ENCODE peak calls at places on chromosomes 11 and 22, in seven cellular contexts. One of them, this sample, is unnamed.
A peak's percentile ranks its signal among the peaks of the same experiment; 100 is the strongest.

GRCh38 chr22:45889539-45890350 is 87.2 kb downstream of the WNT7B start:
- DNase-seq in astrocyte of the spinal cord: peak; percentile 24
- DNase-seq in HT-29: no peak
- DNase-seq in activated T-helper 1 cell treated with anti-CD3 and anti-CD28 coated beads, Interleukin-12 subunit alpha, Interleukin-12 subunit beta, Interleukin-2, Interleukin-4 antibody, amounts not matched to agents 30 ng/mL and 10 ng/mL and 1 ng/mL, durations not matched to agents 14 hours and 24 hours and 36 hours: no peak
- DNase-seq in iris pigment epithelial cell: peak; percentile 36
- DNase-seq in GM04504: no peak
- DNase-seq in cardiac fibroblast: peak; percentile 29
- DNase-seq in this sample: no peak

GRCh38 chr11:67630943-67631331 is 1.2 kb upstream of the NUDT8 start:
- DNase-seq in astrocyte of the spinal cord: no peak
- DNase-seq in HT-29: no peak
- DNase-seq in activated T-helper 1 cell treated with anti-CD3 and anti-CD28 coated beads, Interleukin-12 subunit alpha, Interleukin-12 subunit beta, Interleukin-2, Interleukin-4 antibody, amounts not matched to agents 30 ng/mL and 10 ng/mL and 1 ng/mL, durations not matched to agents 14 hours and 24 hours and 36 hours: no peak
- DNase-seq in iris pigment epithelial cell: no peak
- DNase-seq in GM04504: no peak
- DNase-seq in cardiac fibroblast: no peak
- DNase-seq in this sample: no peak

GRCh38 chr11:111735262-111736116 is 30.7 kb downstream of the PPP2R1B start:
- DNase-seq in astrocyte of the spinal cord: peak; percentile 99
- DNase-seq in HT-29: peak; percentile 78
- DNase-seq in activated T-helper 1 cell treated with anti-CD3 and anti-CD28 coated beads, Interleukin-12 subunit alpha, Interleukin-12 subunit beta, Interleukin-2, Interleukin-4 antibody, amounts not matched to agents 30 ng/mL and 10 ng/mL and 1 ng/mL, durations not matched to agents 14 hours and 24 hours and 36 hours: no peak
- DNase-seq in iris pigment epithelial cell: peak; percentile 98
- DNase-seq in GM04504: peak; percentile 98
- DNase-seq in cardiac fibroblast: peak; percentile 99
- DNase-seq in this sample: no peak

GRCh38 chr11:9571071-9571765 is 2.3 kb upstream of the WEE1 start:
- DNase-seq in astrocyte of the spinal cord: no peak
- DNase-seq in HT-29: no peak
- DNase-seq in activated T-helper 1 cell treated with anti-CD3 and anti-CD28 coated beads, Interleukin-12 subunit alpha, Interleukin-12 subunit beta, Interleukin-2, Interleukin-4 antibody, amounts not matched to agents 30 ng/mL and 10 ng/mL and 1 ng/mL, durations not matched to agents 14 hours and 24 hours and 36 hours: no peak
- DNase-seq in iris pigment epithelial cell: no peak
- DNase-seq in GM04504: no peak
- DNase-seq in cardiac fibroblast: no peak
- DNase-seq in this sample: no peak

GRCh38 chr11:17406082-17406817 is 17.8 kb upstream of the KCNJ11 start:
- DNase-seq in astrocyte of the spinal cord: no peak
- DNase-seq in HT-29: no peak
- DNase-seq in activated T-helper 1 cell treated with anti-CD3 and anti-CD28 coated beads, Interleukin-12 subunit alpha, Interleukin-12 subunit beta, Interleukin-2, Interleukin-4 antibody, amounts not matched to agents 30 ng/mL and 10 ng/mL and 1 ng/mL, durations not matched to agents 14 hours and 24 hours and 36 hours: no peak
- DNase-seq in iris pigment epithelial cell: no peak
- DNase-seq in GM04504: no peak
- DNase-seq in cardiac fibroblast: no peak
- DNase-seq in this sample: no peak

GRCh38 chr11:32162906-32163305 is 72.0 kb downstream of the RCN1 start:
- DNase-seq in astrocyte of the spinal cord: no peak
- DNase-seq in HT-29: no peak
- DNase-seq in activated T-helper 1 cell treated with anti-CD3 and anti-CD28 coated beads, Interleukin-12 subunit alpha, Interleukin-12 subunit beta, Interleukin-2, Interleukin-4 antibody, amounts not matched to agents 30 ng/mL and 10 ng/mL and 1 ng/mL, durations not matched to agents 14 hours and 24 hours and 36 hours: no peak
- DNase-seq in iris pigment epithelial cell: no peak
- DNase-seq in GM04504: no peak
- DNase-seq in cardiac fibroblast: no peak
- DNase-seq in this sample: no peak

GRCh38 chr11:75577198-75577597 is 15.1 kb downstream of the SERPINH1 start:
- DNase-seq in astrocyte of the spinal cord: no peak
- DNase-seq in HT-29: peak; percentile 55
- DNase-seq in activated T-helper 1 cell treated with anti-CD3 and anti-CD28 coated beads, Interleukin-12 subunit alpha, Interleukin-12 subunit beta, Interleukin-2, Interleukin-4 antibody, amounts not matched to agents 30 ng/mL and 10 ng/mL and 1 ng/mL, durations not matched to agents 14 hours and 24 hours and 36 hours: no peak
- DNase-seq in iris pigment epithelial cell: no peak
- DNase-seq in GM04504: no peak
- DNase-seq in cardiac fibroblast: peak; percentile 48
- DNase-seq in this sample: peak; percentile 60

GRCh38 chr22:26464312-26464711 is 19.3 kb downstream of the HPS4 start:
- DNase-seq in astrocyte of the spinal cord: no peak
- DNase-seq in HT-29: no peak
- DNase-seq in activated T-helper 1 cell treated with anti-CD3 and anti-CD28 coated beads, Interleukin-12 subunit alpha, Interleukin-12 subunit beta, Interleukin-2, Interleukin-4 antibody, amounts not matched to agents 30 ng/mL and 10 ng/mL and 1 ng/mL, durations not matched to agents 14 hours and 24 hours and 36 hours: no peak
- DNase-seq in iris pigment epithelial cell: no peak
- DNase-seq in GM04504: peak; percentile 81
- DNase-seq in cardiac fibroblast: no peak
- DNase-seq in this sample: no peak

GRCh38 chr11:100869328-100869727 is 182.2 kb downstream of the ARHGAP42 start:
- DNase-seq in astrocyte of the spinal cord: no peak
- DNase-seq in HT-29: no peak
- DNase-seq in activated T-helper 1 cell treated with anti-CD3 and anti-CD28 coated beads, Interleukin-12 subunit alpha, Interleukin-12 subunit beta, Interleukin-2, Interleukin-4 antibody, amounts not matched to agents 30 ng/mL and 10 ng/mL and 1 ng/mL, durations not matched to agents 14 hours and 24 hours and 36 hours: no peak
- DNase-seq in iris pigment epithelial cell: no peak
- DNase-seq in GM04504: no peak
- DNase-seq in cardiac fibroblast: no peak
- DNase-seq in this sample: no peak

GRCh38 chr11:90840071-90840470 is 617.2 kb upstream of the CHORDC1 start:
- DNase-seq in astrocyte of the spinal cord: no peak
- DNase-seq in HT-29: peak; percentile 65
- DNase-seq in activated T-helper 1 cell treated with anti-CD3 and anti-CD28 coated beads, Interleukin-12 subunit alpha, Interleukin-12 subunit beta, Interleukin-2, Interleukin-4 antibody, amounts not matched to agents 30 ng/mL and 10 ng/mL and 1 ng/mL, durations not matched to agents 14 hours and 24 hours and 36 hours: no peak
- DNase-seq in iris pigment epithelial cell: no peak
- DNase-seq in GM04504: no peak
- DNase-seq in cardiac fibroblast: no peak
- DNase-seq in this sample: no peak

GRCh38 chr11:6657346-6657745 is 1.7 kb upstream of the DCHS1 start:
- DNase-seq in astrocyte of the spinal cord: peak; percentile 18
- DNase-seq in HT-29: no peak
- DNase-seq in activated T-helper 1 cell treated with anti-CD3 and anti-CD28 coated beads, Interleukin-12 subunit alpha, Interleukin-12 subunit beta, Interleukin-2, Interleukin-4 antibody, amounts not matched to agents 30 ng/mL and 10 ng/mL and 1 ng/mL, durations not matched to agents 14 hours and 24 hours and 36 hours: no peak
- DNase-seq in iris pigment epithelial cell: peak; percentile 11
- DNase-seq in GM04504: no peak
- DNase-seq in cardiac fibroblast: no peak
- DNase-seq in this sample: no peak

GRCh38 chr11:60899021-60899936 is 7.1 kb downstream of the PRPF19 start:
- DNase-seq in astrocyte of the spinal cord: peak; percentile 71
- DNase-seq in HT-29: peak; percentile 86
- DNase-seq in activated T-helper 1 cell treated with anti-CD3 and anti-CD28 coated beads, Interleukin-12 subunit alpha, Interleukin-12 subunit beta, Interleukin-2, Interleukin-4 antibody, amounts not matched to agents 30 ng/mL and 10 ng/mL and 1 ng/mL, durations not matched to agents 14 hours and 24 hours and 36 hours: no peak
- DNase-seq in iris pigment epithelial cell: peak; percentile 71
- DNase-seq in GM04504: no peak
- DNase-seq in cardiac fibroblast: peak; percentile 82
- DNase-seq in this sample: peak; percentile 50

GRCh38 chr11:34653031-34653430 is 32.1 kb downstream of the EHF start:
- DNase-seq in astrocyte of the spinal cord: no peak
- DNase-seq in HT-29: no peak
- DNase-seq in activated T-helper 1 cell treated with anti-CD3 and anti-CD28 coated beads, Interleukin-12 subunit alpha, Interleukin-12 subunit beta, Interleukin-2, Interleukin-4 antibody, amounts not matched to agents 30 ng/mL and 10 ng/mL and 1 ng/mL, durations not matched to agents 14 hours and 24 hours and 36 hours: no peak
- DNase-seq in iris pigment epithelial cell: no peak
- DNase-seq in GM04504: no peak
- DNase-seq in cardiac fibroblast: no peak
- DNase-seq in this sample: no peak

GRCh38 chr11:67441082-67441683 is 2.1 kb downstream of the CORO1B start:
- DNase-seq in astrocyte of the spinal cord: no peak
- DNase-seq in HT-29: no peak
- DNase-seq in activated T-helper 1 cell treated with anti-CD3 and anti-CD28 coated beads, Interleukin-12 subunit alpha, Interleukin-12 subunit beta, Interleukin-2, Interleukin-4 antibody, amounts not matched to agents 30 ng/mL and 10 ng/mL and 1 ng/mL, durations not matched to agents 14 hours and 24 hours and 36 hours: no peak
- DNase-seq in iris pigment epithelial cell: no peak
- DNase-seq in GM04504: no peak
- DNase-seq in cardiac fibroblast: no peak
- DNase-seq in this sample: no peak

GRCh38 chr11:124832571-124832970 is 32.4 kb upstream of the MSANTD2 start:
- DNase-seq in astrocyte of the spinal cord: no peak
- DNase-seq in HT-29: peak; percentile 59
- DNase-seq in activated T-helper 1 cell treated with anti-CD3 and anti-CD28 coated beads, Interleukin-12 subunit alpha, Interleukin-12 subunit beta, Interleukin-2, Interleukin-4 antibody, amounts not matched to agents 30 ng/mL and 10 ng/mL and 1 ng/mL, durations not matched to agents 14 hours and 24 hours and 36 hours: no peak
- DNase-seq in iris pigment epithelial cell: no peak
- DNase-seq in GM04504: no peak
- DNase-seq in cardiac fibroblast: no peak
- DNase-seq in this sample: no peak

GRCh38 chr11:114448749-114449484 is 9.7 kb downstream of the REXO2 start:
- DNase-seq in astrocyte of the spinal cord: no peak
- DNase-seq in HT-29: no peak
- DNase-seq in activated T-helper 1 cell treated with anti-CD3 and anti-CD28 coated beads, Interleukin-12 subunit alpha, Interleukin-12 subunit beta, Interleukin-2, Interleukin-4 antibody, amounts not matched to agents 30 ng/mL and 10 ng/mL and 1 ng/mL, durations not matched to agents 14 hours and 24 hours and 36 hours: no peak
- DNase-seq in iris pigment epithelial cell: peak; percentile 80
- DNase-seq in GM04504: no peak
- DNase-seq in cardiac fibroblast: peak; percentile 40
- DNase-seq in this sample: no peak

GRCh38 chr11:76671626-76672309 is 1.2 kb upstream of the LRRC32 start:
- DNase-seq in astrocyte of the spinal cord: no peak
- DNase-seq in HT-29: no peak
- DNase-seq in activated T-helper 1 cell treated with anti-CD3 and anti-CD28 coated beads, Interleukin-12 subunit alpha, Interleukin-12 subunit beta, Interleukin-2, Interleukin-4 antibody, amounts not matched to agents 30 ng/mL and 10 ng/mL and 1 ng/mL, durations not matched to agents 14 hours and 24 hours and 36 hours: no peak
- DNase-seq in iris pigment epithelial cell: no peak
- DNase-seq in GM04504: no peak
- DNase-seq in cardiac fibroblast: no peak
- DNase-seq in this sample: no peak

GRCh38 chr11:86575208-86575855 is 97.1 kb downstream of the ME3 start:
- DNase-seq in astrocyte of the spinal cord: peak; percentile 89
- DNase-seq in HT-29: no peak
- DNase-seq in activated T-helper 1 cell treated with anti-CD3 and anti-CD28 coated beads, Interleukin-12 subunit alpha, Interleukin-12 subunit beta, Interleukin-2, Interleukin-4 antibody, amounts not matched to agents 30 ng/mL and 10 ng/mL and 1 ng/mL, durations not matched to agents 14 hours and 24 hours and 36 hours: no peak
- DNase-seq in iris pigment epithelial cell: peak; percentile 89
- DNase-seq in GM04504: no peak
- DNase-seq in cardiac fibroblast: peak; percentile 86
- DNase-seq in this sample: no peak

GRCh38 chr11:57458410-57459111 is 1.8 kb upstream of the RTN4RL2 start:
- DNase-seq in astrocyte of the spinal cord: no peak
- DNase-seq in HT-29: peak; percentile 53
- DNase-seq in activated T-helper 1 cell treated with anti-CD3 and anti-CD28 coated beads, Interleukin-12 subunit alpha, Interleukin-12 subunit beta, Interleukin-2, Interleukin-4 antibody, amounts not matched to agents 30 ng/mL and 10 ng/mL and 1 ng/mL, durations not matched to agents 14 hours and 24 hours and 36 hours: no peak
- DNase-seq in iris pigment epithelial cell: no peak
- DNase-seq in GM04504: no peak
- DNase-seq in cardiac fibroblast: peak; percentile 29
- DNase-seq in this sample: peak; percentile 60

GRCh38 chr22:35835998-35836691 is 118.5 kb downstream of the APOL5 start:
- DNase-seq in astrocyte of the spinal cord: peak; percentile 86
- DNase-seq in HT-29: peak; percentile 64
- DNase-seq in activated T-helper 1 cell treated with anti-CD3 and anti-CD28 coated beads, Interleukin-12 subunit alpha, Interleukin-12 subunit beta, Interleukin-2, Interleukin-4 antibody, amounts not matched to agents 30 ng/mL and 10 ng/mL and 1 ng/mL, durations not matched to agents 14 hours and 24 hours and 36 hours: no peak
- DNase-seq in iris pigment epithelial cell: peak; percentile 78
- DNase-seq in GM04504: peak; percentile 86
- DNase-seq in cardiac fibroblast: peak; percentile 85
- DNase-seq in this sample: no peak

GRCh38 chr22:21009638-21010425 is 5.1 kb upstream of the P2RX6 start:
- DNase-seq in astrocyte of the spinal cord: peak; percentile 51
- DNase-seq in HT-29: peak; percentile 58
- DNase-seq in activated T-helper 1 cell treated with anti-CD3 and anti-CD28 coated beads, Interleukin-12 subunit alpha, Interleukin-12 subunit beta, Interleukin-2, Interleukin-4 antibody, amounts not matched to agents 30 ng/mL and 10 ng/mL and 1 ng/mL, durations not matched to agents 14 hours and 24 hours and 36 hours: no peak
- DNase-seq in iris pigment epithelial cell: peak; percentile 53
- DNase-seq in GM04504: no peak
- DNase-seq in cardiac fibroblast: peak; percentile 53
- DNase-seq in this sample: peak; percentile 69

GRCh38 chr11:2714463-2714800 is 14.6 kb upstream of the KCNQ1OT1 start:
- DNase-seq in astrocyte of the spinal cord: no peak
- DNase-seq in HT-29: no peak
- DNase-seq in activated T-helper 1 cell treated with anti-CD3 and anti-CD28 coated beads, Interleukin-12 subunit alpha, Interleukin-12 subunit beta, Interleukin-2, Interleukin-4 antibody, amounts not matched to agents 30 ng/mL and 10 ng/mL and 1 ng/mL, durations not matched to agents 14 hours and 24 hours and 36 hours: no peak
- DNase-seq in iris pigment epithelial cell: no peak
- DNase-seq in GM04504: no peak
- DNase-seq in cardiac fibroblast: no peak
- DNase-seq in this sample: no peak

GRCh38 chr11:111324277-111324720 is 26.0 kb downstream of the POU2AF3 start:
- DNase-seq in astrocyte of the spinal cord: peak; percentile 70
- DNase-seq in HT-29: no peak
- DNase-seq in activated T-helper 1 cell treated with anti-CD3 and anti-CD28 coated beads, Interleukin-12 subunit alpha, Interleukin-12 subunit beta, Interleukin-2, Interleukin-4 antibody, amounts not matched to agents 30 ng/mL and 10 ng/mL and 1 ng/mL, durations not matched to agents 14 hours and 24 hours and 36 hours: no peak
- DNase-seq in iris pigment epithelial cell: peak; percentile 43
- DNase-seq in GM04504: no peak
- DNase-seq in cardiac fibroblast: peak; percentile 31
- DNase-seq in this sample: no peak

GRCh38 chr11:75432911-75433321 is at the start of gene KLHL35:
- DNase-seq in astrocyte of the spinal cord: no peak
- DNase-seq in HT-29: no peak
- DNase-seq in activated T-helper 1 cell treated with anti-CD3 and anti-CD28 coated beads, Interleukin-12 subunit alpha, Interleukin-12 subunit beta, Interleukin-2, Interleukin-4 antibody, amounts not matched to agents 30 ng/mL and 10 ng/mL and 1 ng/mL, durations not matched to agents 14 hours and 24 hours and 36 hours: no peak
- DNase-seq in iris pigment epithelial cell: no peak
- DNase-seq in GM04504: no peak
- DNase-seq in cardiac fibroblast: no peak
- DNase-seq in this sample: no peak

GRCh38 chr11:126647735-126648134 is 292.2 kb downstream of the ST3GAL4 start:
- DNase-seq in astrocyte of the spinal cord: peak; percentile 88
- DNase-seq in HT-29: no peak
- DNase-seq in activated T-helper 1 cell treated with anti-CD3 and anti-CD28 coated beads, Interleukin-12 subunit alpha, Interleukin-12 subunit beta, Interleukin-2, Interleukin-4 antibody, amounts not matched to agents 30 ng/mL and 10 ng/mL and 1 ng/mL, durations not matched to agents 14 hours and 24 hours and 36 hours: no peak
- DNase-seq in iris pigment epithelial cell: peak; percentile 45
- DNase-seq in GM04504: peak; percentile 67
- DNase-seq in cardiac fibroblast: peak; percentile 75
- DNase-seq in this sample: no peak

GRCh38 chr11:117559698-117560097 is 232.0 kb downstream of the CEP164 start:
- DNase-seq in astrocyte of the spinal cord: no peak
- DNase-seq in HT-29: no peak
- DNase-seq in activated T-helper 1 cell treated with anti-CD3 and anti-CD28 coated beads, Interleukin-12 subunit alpha, Interleukin-12 subunit beta, Interleukin-2, Interleukin-4 antibody, amounts not matched to agents 30 ng/mL and 10 ng/mL and 1 ng/mL, durations not matched to agents 14 hours and 24 hours and 36 hours: no peak
- DNase-seq in iris pigment epithelial cell: no peak
- DNase-seq in GM04504: no peak
- DNase-seq in cardiac fibroblast: no peak
- DNase-seq in this sample: no peak

GRCh38 chr11:130141561-130142341 is 17.8 kb upstream of the ST14 start:
- DNase-seq in astrocyte of the spinal cord: no peak
- DNase-seq in HT-29: no peak
- DNase-seq in activated T-helper 1 cell treated with anti-CD3 and anti-CD28 coated beads, Interleukin-12 subunit alpha, Interleukin-12 subunit beta, Interleukin-2, Interleukin-4 antibody, amounts not matched to agents 30 ng/mL and 10 ng/mL and 1 ng/mL, durations not matched to agents 14 hours and 24 hours and 36 hours: no peak
- DNase-seq in iris pigment epithelial cell: peak; percentile 26
- DNase-seq in GM04504: no peak
- DNase-seq in cardiac fibroblast: no peak
- DNase-seq in this sample: no peak

GRCh38 chr11:31601635-31602282 is 92.2 kb downstream of the ELP4 start:
- DNase-seq in astrocyte of the spinal cord: no peak
- DNase-seq in HT-29: no peak
- DNase-seq in activated T-helper 1 cell treated with anti-CD3 and anti-CD28 coated beads, Interleukin-12 subunit alpha, Interleukin-12 subunit beta, Interleukin-2, Interleukin-4 antibody, amounts not matched to agents 30 ng/mL and 10 ng/mL and 1 ng/mL, durations not matched to agents 14 hours and 24 hours and 36 hours: no peak
- DNase-seq in iris pigment epithelial cell: no peak
- DNase-seq in GM04504: no peak
- DNase-seq in cardiac fibroblast: no peak
- DNase-seq in this sample: no peak

GRCh38 chr11:6362868-6363678 is 27.2 kb upstream of the SMPD1 start:
- DNase-seq in astrocyte of the spinal cord: peak; percentile 74
- DNase-seq in HT-29: peak; percentile 88
- DNase-seq in activated T-helper 1 cell treated with anti-CD3 and anti-CD28 coated beads, Interleukin-12 subunit alpha, Interleukin-12 subunit beta, Interleukin-2, Interleukin-4 antibody, amounts not matched to agents 30 ng/mL and 10 ng/mL and 1 ng/mL, durations not matched to agents 14 hours and 24 hours and 36 hours: peak; percentile 44
- DNase-seq in iris pigment epithelial cell: peak; percentile 81
- DNase-seq in GM04504: peak; percentile 56
- DNase-seq in cardiac fibroblast: peak; percentile 87
- DNase-seq in this sample: peak; percentile 81

GRCh38 chr11:111540114-111540920 is at the start of gene LAYN:
- DNase-seq in astrocyte of the spinal cord: peak; percentile 61
- DNase-seq in HT-29: no peak
- DNase-seq in activated T-helper 1 cell treated with anti-CD3 and anti-CD28 coated beads, Interleukin-12 subunit alpha, Interleukin-12 subunit beta, Interleukin-2, Interleukin-4 antibody, amounts not matched to agents 30 ng/mL and 10 ng/mL and 1 ng/mL, durations not matched to agents 14 hours and 24 hours and 36 hours: peak; percentile 24
- DNase-seq in iris pigment epithelial cell: peak; percentile 61
- DNase-seq in GM04504: no peak
- DNase-seq in cardiac fibroblast: no peak
- DNase-seq in this sample: peak; percentile 77

GRCh38 chr11:111282663-111283062 is 15.7 kb upstream of the POU2AF3 start:
- DNase-seq in astrocyte of the spinal cord: no peak
- DNase-seq in HT-29: no peak
- DNase-seq in activated T-helper 1 cell treated with anti-CD3 and anti-CD28 coated beads, Interleukin-12 subunit alpha, Interleukin-12 subunit beta, Interleukin-2, Interleukin-4 antibody, amounts not matched to agents 30 ng/mL and 10 ng/mL and 1 ng/mL, durations not matched to agents 14 hours and 24 hours and 36 hours: no peak
- DNase-seq in iris pigment epithelial cell: no peak
- DNase-seq in GM04504: no peak
- DNase-seq in cardiac fibroblast: no peak
- DNase-seq in this sample: no peak

GRCh38 chr11:67584205-67584880 is 731 bp downstream of the GSTP1 start:
- DNase-seq in astrocyte of the spinal cord: peak; percentile 48
- DNase-seq in HT-29: peak; percentile 77
- DNase-seq in activated T-helper 1 cell treated with anti-CD3 and anti-CD28 coated beads, Interleukin-12 subunit alpha, Interleukin-12 subunit beta, Interleukin-2, Interleukin-4 antibody, amounts not matched to agents 30 ng/mL and 10 ng/mL and 1 ng/mL, durations not matched to agents 14 hours and 24 hours and 36 hours: peak; percentile 18
- DNase-seq in iris pigment epithelial cell: peak; percentile 73
- DNase-seq in GM04504: no peak
- DNase-seq in cardiac fibroblast: peak; percentile 52
- DNase-seq in this sample: peak; percentile 55

GRCh38 chr22:42947211-42947990 is 67.5 kb downstream of the PACSIN2 start:
- DNase-seq in astrocyte of the spinal cord: no peak
- DNase-seq in HT-29: peak; percentile 78
- DNase-seq in activated T-helper 1 cell treated with anti-CD3 and anti-CD28 coated beads, Interleukin-12 subunit alpha, Interleukin-12 subunit beta, Interleukin-2, Interleukin-4 antibody, amounts not matched to agents 30 ng/mL and 10 ng/mL and 1 ng/mL, durations not matched to agents 14 hours and 24 hours and 36 hours: no peak
- DNase-seq in iris pigment epithelial cell: peak; percentile 57
- DNase-seq in GM04504: no peak
- DNase-seq in cardiac fibroblast: no peak
- DNase-seq in this sample: no peak

GRCh38 chr22:48889887-48890692 is 937.6 kb downstream of the BRD1 start:
- DNase-seq in astrocyte of the spinal cord: no peak
- DNase-seq in HT-29: no peak
- DNase-seq in activated T-helper 1 cell treated with anti-CD3 and anti-CD28 coated beads, Interleukin-12 subunit alpha, Interleukin-12 subunit beta, Interleukin-2, Interleukin-4 antibody, amounts not matched to agents 30 ng/mL and 10 ng/mL and 1 ng/mL, durations not matched to agents 14 hours and 24 hours and 36 hours: no peak
- DNase-seq in iris pigment epithelial cell: no peak
- DNase-seq in GM04504: no peak
- DNase-seq in cardiac fibroblast: no peak
- DNase-seq in this sample: no peak

GRCh38 chr11:115869780-115870431 is 365.7 kb upstream of the CADM1 start:
- DNase-seq in astrocyte of the spinal cord: peak; percentile 5
- DNase-seq in HT-29: peak; percentile 26
- DNase-seq in activated T-helper 1 cell treated with anti-CD3 and anti-CD28 coated beads, Interleukin-12 subunit alpha, Interleukin-12 subunit beta, Interleukin-2, Interleukin-4 antibody, amounts not matched to agents 30 ng/mL and 10 ng/mL and 1 ng/mL, durations not matched to agents 14 hours and 24 hours and 36 hours: no peak
- DNase-seq in iris pigment epithelial cell: peak; percentile 3
- DNase-seq in GM04504: no peak
- DNase-seq in cardiac fibroblast: peak; percentile 3
- DNase-seq in this sample: no peak

GRCh38 chr11:86537541-86538222 is 134.7 kb downstream of the ME3 start:
- DNase-seq in astrocyte of the spinal cord: peak; percentile 22
- DNase-seq in HT-29: no peak
- DNase-seq in activated T-helper 1 cell treated with anti-CD3 and anti-CD28 coated beads, Interleukin-12 subunit alpha, Interleukin-12 subunit beta, Interleukin-2, Interleukin-4 antibody, amounts not matched to agents 30 ng/mL and 10 ng/mL and 1 ng/mL, durations not matched to agents 14 hours and 24 hours and 36 hours: no peak
- DNase-seq in iris pigment epithelial cell: no peak
- DNase-seq in GM04504: no peak
- DNase-seq in cardiac fibroblast: peak; percentile 47
- DNase-seq in this sample: no peak

GRCh38 chr22:26894766-26895485 is 237.5 kb downstream of the MIAT start:
- DNase-seq in astrocyte of the spinal cord: peak; percentile 95
- DNase-seq in HT-29: no peak
- DNase-seq in activated T-helper 1 cell treated with anti-CD3 and anti-CD28 coated beads, Interleukin-12 subunit alpha, Interleukin-12 subunit beta, Interleukin-2, Interleukin-4 antibody, amounts not matched to agents 30 ng/mL and 10 ng/mL and 1 ng/mL, durations not matched to agents 14 hours and 24 hours and 36 hours: no peak
- DNase-seq in iris pigment epithelial cell: peak; percentile 94
- DNase-seq in GM04504: peak; percentile 80
- DNase-seq in cardiac fibroblast: peak; percentile 87
- DNase-seq in this sample: peak; percentile 17

This sample was measured in activated CD8-positive, alpha-beta T cell treated with anti-CD3 and anti-CD28 coated beads, Interleukin-2, amount 10 ng/mL, durations not matched to agents 7 days and 5 days.